ENCODE peak calls at places on chromosomes 11 and 22, in four cellular contexts. W is HepG2, S is K562, J is GM12878. A is an unnamed sample. For H4K20me1, the result is how much of the 10 kb centered on the place peaks cover.

GRCh38 chr11:114796954-114797721 is 118.8 kb downstream of the NXPE2 start:
- DNase-seq in W (no peak), S (no peak), J (no peak), A (no peak)

GRCh38 chr11:66106786-66107599 is 36.9 kb downstream of the PACS1 start:
- DNase-seq in W (peak), S (no peak), J (no peak), A (peak)

GRCh38 chr22:29062286-29062949 is 787 bp upstream of the C22orf31 start:
- DNase-seq in W (peak), S (no peak), J (no peak), A (peak)

GRCh38 chr11:7665473-7666291 is 7.6 kb downstream of the CYB5R2 start:
- DNase-seq in W (peak), S (peak), J (peak), A (peak)

GRCh38 chr11:48024635-48025071 is 44.3 kb downstream of the PTPRJ start:
- DNase-seq in W (no peak), S (no peak), J (no peak), A (no peak)

GRCh38 chr11:2522636-2523255 is 77.9 kb downstream of the KCNQ1 start:
- DNase-seq in W (no peak), S (no peak), J (no peak), A (no peak)

GRCh38 chr22:27504854-27505253 is 296.7 kb downstream of the MN1 start:
- DNase-seq in W (no peak), S (no peak), J (no peak), A (no peak)

GRCh38 chr11:64297722-64298358 is 2.3 kb upstream of the CATSPERZ start:
- DNase-seq in W (no peak), S (no peak), J (no peak), A (peak)

GRCh38 chr11:12024314-12024926 is 16.0 kb upstream of the DKK3 start:
- DNase-seq in W (no peak), S (no peak), J (no peak), A (no peak)

GRCh38 chr11:363948-364761 is 5.1 kb upstream of the B4GALNT4 start:
- DNase-seq in W (peak), S (no peak), J (no peak), A (peak)

GRCh38 chr11:110349109-110349996 is 52.9 kb upstream of the RDX start:
- DNase-seq in W (no peak), S (no peak), J (peak), A (no peak)

GRCh38 chr11:125886997-125887372 is 483 bp upstream of the HYLS1 start:
- DNase-seq in W (no peak), S (no peak), J (no peak), A (peak)

GRCh38 chr22:26893034-26893710 is 235.8 kb downstream of the MIAT start:
- DNase-seq in W (no peak), S (no peak), J (no peak), A (peak)

GRCh38 chr22:39478461-39478860 is 21.6 kb downstream of the MGAT3 start:
- DNase-seq in W (no peak), S (peak), J (no peak), A (peak)

GRCh38 chr11:57493507-57494503 is 21.7 kb downstream of the SLC43A1 start:
- DNase-seq in W (peak), S (peak), J (no peak), A (peak)

GRCh38 chr11:119793335-119793984 is 64.5 kb upstream of the NECTIN1 start:
- DNase-seq in W (no peak), S (no peak), J (no peak), A (no peak)

GRCh38 chr22:45969414-45969799 is 7.6 kb downstream of the WNT7B start:
- DNase-seq in W (no peak), S (no peak), J (no peak), A (peak)

GRCh38 chr11:2383823-2384722 is 7.0 kb downstream of the CD81 start:
- DNase-seq in W (no peak), S (peak), J (peak), A (peak)

GRCh38 chr11:10041337-10041736 is 252.7 kb downstream of the SBF2 start:
- DNase-seq in W (no peak), S (no peak), J (no peak), A (no peak)

GRCh38 chr22:42347281-42347824 is 76.9 kb upstream of the TCF20 start:
- DNase-seq in W (no peak), S (no peak), J (no peak), A (no peak)

GRCh38 chr11:119909495-119909894 is 180.5 kb upstream of the NECTIN1 start:
- DNase-seq in W (no peak), S (no peak), J (no peak), A (no peak)

GRCh38 chr22:31451709-31452571 is 37.7 kb downstream of the EIF4ENIF1 start:
- DNase-seq in W (peak), S (peak), J (peak), A (peak)

GRCh38 chr11:4019891-4020290 is 74.7 kb upstream of the RRM1 start:
- DNase-seq in W (no peak), S (no peak), J (no peak), A (no peak)

GRCh38 chr22:44181033-44181911 is 547 bp downstream of the PARVG start:
- DNase-seq in W (no peak), S (no peak), J (no peak), A (no peak)

GRCh38 chr11:77127969-77128691 is at the start of gene MYO7A:
- DNase-seq in W (peak), S (peak), J (no peak), A (peak)

GRCh38 chr11:2142762-2143202 is 3.6 kb upstream of the IGF2 start:
- DNase-seq in W (no peak), S (no peak), J (peak), A (no peak)

GRCh38 chr22:19867617-19868016 is 12.9 kb upstream of the GNB1L start:
- DNase-seq in W (no peak), S (no peak), J (no peak), A (no peak)

GRCh38 chr11:727859-728748 is 19.2 kb upstream of the TALDO1 start:
- DNase-seq in W (peak), S (peak), J (no peak), A (peak)

DNA sequence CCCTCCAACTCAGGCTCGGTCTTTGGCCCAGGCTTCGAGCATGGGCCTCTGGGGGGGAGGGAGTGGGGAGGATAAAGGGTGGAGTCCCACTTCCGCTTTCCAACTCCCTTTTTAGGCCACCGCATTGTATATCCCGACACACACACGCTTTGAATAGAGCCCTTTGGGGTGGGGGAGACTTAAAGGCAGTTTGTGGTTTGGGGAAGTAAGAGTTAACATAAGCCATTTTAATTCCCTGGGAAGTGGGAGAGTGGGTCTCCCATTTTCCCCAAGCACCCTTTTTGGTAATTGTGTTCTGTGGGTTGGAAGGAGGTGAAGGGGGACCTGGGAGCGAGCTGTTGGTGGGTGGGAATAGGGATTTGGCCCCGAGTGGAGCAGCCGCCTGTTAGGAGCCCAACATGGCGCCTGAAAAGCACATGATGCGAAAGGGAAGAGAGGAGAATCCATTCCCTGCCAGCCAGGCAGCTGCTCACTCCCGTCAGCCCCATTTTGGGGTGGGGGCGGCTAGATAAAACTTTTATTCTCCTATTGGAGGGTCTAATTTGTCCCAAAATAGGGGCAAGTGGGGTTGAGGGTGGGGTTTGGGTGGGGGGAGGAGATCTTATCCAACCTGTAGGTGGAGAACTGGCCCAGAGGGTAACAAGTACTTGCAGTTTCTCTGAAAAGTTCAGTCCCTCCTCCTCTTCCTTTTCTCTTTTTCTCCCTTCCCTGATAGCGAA is 983 bp downstream of the PCF11 start:
- DNase-seq in W (peak), S (peak), J (no peak), A (peak)
- H4K20me1 ChIP-seq in W (under half), S (under half), J (under half), A (under half)

GRCh38 chr22:36775966-36776669 is at the start of gene IFT27:
- DNase-seq in W (peak), S (peak), J (peak), A (peak)
- H3K27ac ChIP-seq in W (no peak), S (no peak), J (peak), A (no peak)

GRCh38 chr11:134120921-134121526 is 52.2 kb downstream of the JAM3 start:
- DNase-seq in W (no peak), S (no peak), J (no peak), A (no peak)
- TF ChIP-seq JUNB in W (no peak), S (no peak), J (no peak), A (no peak)

DNA sequence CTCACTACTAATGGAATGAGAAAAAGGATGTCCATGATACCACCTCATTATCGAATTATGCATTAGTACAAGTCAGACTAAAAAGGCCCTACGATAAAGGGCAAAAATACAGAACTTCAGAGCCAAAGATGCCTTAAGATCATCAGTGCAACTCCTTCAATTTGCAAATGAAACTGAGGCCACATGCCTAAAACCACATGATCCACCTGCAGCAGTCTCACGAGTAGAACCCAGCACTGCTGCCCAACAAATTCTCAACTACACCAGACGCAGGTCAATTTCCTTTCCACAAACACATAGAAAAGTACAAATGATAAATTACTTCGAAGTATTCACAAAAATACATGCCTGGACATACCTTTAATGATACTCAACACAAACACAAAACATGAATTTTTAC is 20.1 kb downstream of the KMT5B start:
- DNase-seq in W (no peak), S (no peak), J (no peak), A (no peak)
- H4K20me1 ChIP-seq in W (under half), S (under half), J (under half), A (under half)

GRCh38 chr11:36146437-36146836 is 142.8 kb downstream of the COMMD9 start:
- DNase-seq in W (no peak), S (no peak), J (no peak), A (no peak)
- H3K27ac ChIP-seq in W (no peak), S (no peak), J (no peak), A (no peak)

DNA sequence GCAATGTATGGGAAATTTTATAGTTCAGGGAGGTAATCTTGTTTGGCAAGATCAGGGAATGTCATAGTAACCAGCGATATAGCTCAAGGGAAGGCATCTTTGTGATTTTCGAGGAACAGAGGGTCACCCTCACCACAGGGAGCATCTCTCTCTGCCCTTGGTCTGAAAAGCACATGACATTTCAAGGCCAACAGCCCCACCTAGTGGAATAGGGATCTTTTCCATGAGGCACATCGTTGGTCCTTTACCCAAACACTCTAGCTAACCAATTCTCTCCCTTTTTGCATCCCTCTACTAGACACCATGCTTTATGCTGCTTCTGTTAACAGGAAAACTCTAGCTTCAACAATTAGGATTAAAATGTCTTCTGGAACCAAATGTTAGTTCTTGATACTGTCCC is 179.0 kb downstream of the GRM5 start:
- DNase-seq in W (peak), S (peak), J (peak), A (peak)
- TF ChIP-seq JUNB in W (no peak), S (no peak), J (no peak), A (no peak)

DNA sequence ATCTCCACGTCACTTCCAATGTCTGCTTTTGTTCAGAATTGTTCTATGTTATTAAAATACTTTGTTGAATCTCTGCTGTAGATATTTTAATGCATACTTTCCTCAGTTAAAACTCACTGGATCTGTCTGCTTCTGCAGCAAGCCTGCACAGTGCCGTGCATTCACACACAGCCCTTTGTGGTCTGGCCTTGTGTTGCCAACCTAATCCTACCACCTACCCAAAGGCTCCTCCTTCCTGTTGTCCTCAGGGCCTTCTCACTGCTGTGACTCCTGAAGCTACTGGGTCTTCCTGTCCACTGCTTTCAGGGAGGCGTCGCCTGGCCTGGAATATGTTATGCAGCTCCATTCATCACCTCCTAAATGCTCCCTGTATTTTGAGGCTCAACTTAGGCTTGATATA is 67.0 kb downstream of the PPP6R3 start:
- DNase-seq in W (no peak), S (no peak), J (no peak), A (no peak)
- H4K20me1 ChIP-seq in W (under half), S (under half), J (under half), A (under half)

A was measured in GM23338.